ENCODE peak calls at places on chromosomes 11 and 22, in seven cellular contexts. S is naive thymus-derived CD4-positive, alpha-beta T cell; F is lower lobe of right lung; L is HFF-Myc; Z is astrocyte of the cerebellum; B is cardiac fibroblast; D is heart left ventricle. H is an unnamed sample.

GRCh38 chr11:119909495-119909894 is 180.5 kb upstream of the NECTIN1 start:
- DNase-seq in S (no peak), F (no peak), Z (no peak), D (no peak), B (no peak), L (no peak), H (no peak)

GRCh38 chr22:34111210-34111824 is 191.0 kb upstream of the LARGE1 start:
- DNase-seq in D (no peak), S (no peak), L (no peak), Z (no peak), B (peak), F (no peak), H (peak)

GRCh38 chr11:113553905-113554304 is 78.7 kb upstream of the DRD2 start:
- DNase-seq in Z (no peak), B (no peak), L (no peak), S (no peak), D (no peak), F (no peak), H (no peak)

GRCh38 chr11:70771099-70771885 is 373.0 kb downstream of the CTTN start:
- DNase-seq in S (no peak), L (no peak), F (no peak), B (no peak), Z (no peak), D (no peak), H (no peak)

GRCh38 chr11:13955971-13956421 is 6.5 kb upstream of the SPON1 start:
- DNase-seq in L (peak), S (peak), D (peak), F (peak), Z (peak), B (peak), H (peak)

GRCh38 chr11:110730773-110731172 is 18.5 kb upstream of the ARHGAP20 start:
- DNase-seq in S (no peak), D (no peak), L (no peak), F (no peak), B (no peak), Z (no peak), H (no peak)

GRCh38 chr11:120703358-120704152 is 192.0 kb downstream of the GRIK4 start:
- DNase-seq in B (no peak), Z (no peak), F (no peak), L (no peak), S (no peak), D (no peak), H (peak)

GRCh38 chr11:71097506-71098240 is 154.7 kb downstream of the SHANK2 start:
- DNase-seq in B (no peak), Z (no peak), F (no peak), S (no peak), L (no peak), D (no peak), H (no peak)

GRCh38 chr11:46275964-46276641 is 1.4 kb upstream of the CREB3L1 start:
- DNase-seq in S (no peak), D (no peak), F (peak), L (no peak), Z (no peak), B (no peak), H (no peak)

GRCh38 chr11:75346912-75347647 is 4.4 kb downstream of the ARRB1 start:
- DNase-seq in B (peak), L (no peak), Z (no peak), D (no peak), S (no peak), F (peak), H (no peak)

GRCh38 chr11:12469451-12469850 is 92.1 kb downstream of the PARVA start:
- DNase-seq in B (peak), Z (no peak), D (no peak), F (no peak), S (no peak), L (no peak), H (no peak)

GRCh38 chr11:45266693-45267451 is 19.3 kb downstream of the SYT13 start:
- DNase-seq in B (no peak), Z (no peak), L (no peak), F (no peak), S (no peak), D (no peak), H (no peak)

GRCh38 chr11:2588809-2589537 is 110.8 kb downstream of the KCNQ1OT1 start:
- DNase-seq in F (peak), D (peak), B (no peak), S (no peak), Z (no peak), L (no peak), H (no peak)

GRCh38 chr11:12117200-12117995 is 7.0 kb downstream of the MICAL2 start:
- DNase-seq in Z (no peak), S (no peak), B (no peak), L (no peak), D (peak), F (no peak), H (no peak)

GRCh38 chr11:87256694-87257340 is 219.1 kb downstream of the TMEM135 start:
- DNase-seq in L (no peak), Z (no peak), S (no peak), D (no peak), B (no peak), F (no peak), H (no peak)

GRCh38 chr11:46248270-46249102 is 29.0 kb upstream of the CREB3L1 start:
- DNase-seq in Z (peak), F (no peak), B (peak), L (no peak), D (no peak), S (no peak), H (no peak)

GRCh38 chr22:44351685-44352377 is 39.1 kb upstream of the SHISAL1 start:
- DNase-seq in S (no peak), B (peak), L (peak), Z (peak), D (peak), F (no peak), H (no peak)

GRCh38 chr11:96337541-96338530 is 5.2 kb downstream of the MAML2 start:
- DNase-seq in B (peak), L (no peak), D (no peak), F (no peak), S (peak), Z (no peak), H (peak)

GRCh38 chr11:116294630-116295029 is 478.2 kb downstream of the BUD13 start:
- DNase-seq in Z (no peak), L (no peak), S (no peak), F (no peak), B (no peak), D (no peak), H (no peak)

GRCh38 chr11:123216249-123216648 is 21.2 kb upstream of the CLMP start:
- DNase-seq in D (no peak), Z (no peak), B (no peak), S (no peak), F (no peak), L (no peak), H (no peak)

GRCh38 chr11:64810891-64811272 is 531 bp upstream of the MEN1 start:
- DNase-seq in F (no peak), S (peak), D (no peak), L (no peak), B (no peak), Z (no peak), H (peak)

DNA sequence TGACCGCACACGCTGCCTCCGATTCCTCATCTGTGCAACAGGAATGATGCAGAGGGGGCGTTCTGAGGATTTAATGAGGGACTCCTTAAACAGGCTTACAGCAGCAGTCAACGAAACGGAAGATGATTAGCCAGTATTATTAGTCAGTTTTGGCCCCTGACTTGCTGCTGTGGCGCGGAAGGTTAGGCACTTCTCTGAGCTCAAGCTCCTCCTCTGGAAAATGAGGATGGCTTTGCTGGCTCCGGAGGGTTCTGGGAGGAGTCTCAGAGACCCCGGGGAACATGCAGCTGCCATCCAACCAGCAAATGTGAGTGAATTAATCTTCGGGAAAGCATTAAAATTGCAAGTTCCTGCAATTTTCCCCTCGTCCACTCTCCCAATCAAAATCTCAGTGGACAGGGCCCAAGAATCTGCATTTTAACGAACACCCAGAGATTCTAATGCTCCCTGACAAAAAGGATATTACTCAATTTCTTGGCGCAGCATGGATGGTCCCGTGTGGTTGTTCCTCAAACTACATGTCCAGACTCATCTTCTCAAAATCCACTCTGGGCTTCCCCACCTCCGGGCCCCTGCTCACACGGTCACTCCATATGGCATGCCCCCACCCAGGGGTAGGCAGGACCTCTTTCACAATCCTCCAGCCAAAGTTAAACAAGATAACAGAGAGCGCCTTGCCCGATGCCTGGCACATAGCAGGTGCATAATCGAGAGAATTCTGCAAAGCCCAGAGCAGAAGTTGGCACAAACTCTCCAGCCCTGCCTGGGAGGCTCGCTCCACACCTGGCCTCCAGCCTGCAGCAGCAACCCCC is 6.4 kb downstream of the ELFN2 start:
- DNase-seq in B (peak), S (no peak), D (no peak), Z (no peak), F (no peak), L (no peak), H (no peak)
- H3K4me3 ChIP-seq in B (peak), S (peak), D (peak), Z (no peak), F (peak), L (peak), H (no peak)

DNA sequence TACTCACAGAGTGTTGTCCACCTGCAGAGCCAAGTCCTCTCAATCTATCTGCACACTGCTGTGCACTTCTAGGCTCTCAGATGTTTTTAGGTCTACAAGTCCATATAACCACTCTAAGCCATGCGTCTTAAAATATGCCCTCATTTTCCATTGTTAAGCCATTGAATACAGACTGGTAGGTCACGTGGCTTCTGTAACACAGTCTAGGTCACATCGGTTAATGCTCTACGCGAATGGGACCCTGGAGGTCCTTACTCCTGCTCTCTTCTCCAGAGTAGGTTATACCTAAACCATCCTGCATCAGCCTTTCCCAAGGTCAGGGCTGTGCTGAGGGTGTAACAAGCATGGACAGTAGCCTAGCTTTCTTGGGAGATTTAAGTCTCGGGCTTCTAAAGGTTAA is 819 bp downstream of the JAML start:
- DNase-seq in B (no peak), F (no peak), Z (no peak), D (no peak), L (no peak), S (no peak), H (no peak)
- H3K4me3 ChIP-seq in B (no peak), F (peak), Z (no peak), D (peak), L (no peak), S (peak), H (no peak)

DNA sequence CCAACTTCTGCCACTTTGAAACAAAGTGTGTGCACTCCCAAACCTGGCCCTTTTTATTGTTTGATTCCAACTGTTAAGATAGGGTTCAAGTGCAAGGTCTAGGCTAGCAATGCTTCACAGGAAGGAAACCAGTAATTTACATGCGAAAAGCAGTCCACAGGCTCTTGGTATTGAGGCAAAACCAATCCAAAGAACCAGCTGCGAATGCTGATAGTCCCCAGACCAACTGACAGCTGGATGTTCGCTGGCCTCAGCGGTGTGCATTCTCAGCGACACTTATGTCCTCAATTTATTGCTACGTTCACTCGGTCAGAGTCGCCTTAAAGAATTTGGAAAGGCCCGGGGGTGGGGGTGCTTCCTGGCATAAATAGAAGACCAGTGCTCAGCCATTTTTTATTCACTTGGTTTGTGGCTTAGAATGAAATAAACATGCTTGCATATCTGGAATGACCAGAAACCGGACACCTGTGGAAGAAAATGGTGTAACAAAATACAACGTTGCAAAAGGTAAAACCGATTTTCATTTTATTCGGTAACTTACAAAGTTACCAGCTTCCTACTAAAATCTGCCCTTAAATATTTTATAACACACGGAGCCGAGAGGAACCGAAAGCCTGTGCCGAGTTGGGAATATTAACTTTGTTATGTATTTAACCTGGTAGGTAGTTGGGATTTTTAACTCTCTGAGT is 1.6 kb downstream of the CPT1A start:
- DNase-seq in L (no peak), B (peak), S (peak), F (no peak), D (no peak), Z (no peak), H (peak)
- H3K4me3 ChIP-seq in L (peak), B (peak), S (peak), F (peak), D (peak), Z (peak), H (peak)

GRCh38 chr11:7577226-7577882 is 63.6 kb downstream of the PPFIBP2 start:
- DNase-seq in L (no peak), B (peak), F (no peak), D (peak), S (no peak), Z (no peak), H (no peak)
- H3K4me3 ChIP-seq in L (peak), B (peak), F (peak), D (peak), S (no peak), Z (no peak), H (peak)

GRCh38 chr11:68143310-68143689 is 22.1 kb upstream of the CHKA start:
- DNase-seq in S (no peak), F (no peak), Z (no peak), D (no peak), L (no peak), B (no peak), H (no peak)
- H3K4me3 ChIP-seq in S (no peak), F (no peak), Z (no peak), D (no peak), L (no peak), B (no peak), H (no peak)

GRCh38 chr11:610146-610801 is 5.5 kb downstream of the IRF7 start:
- DNase-seq in S (no peak), F (no peak), L (no peak), B (no peak), D (no peak), Z (no peak), H (no peak)
- H3K4me3 ChIP-seq in S (no peak), F (no peak), L (no peak), B (no peak), D (no peak), Z (no peak), H (no peak)

GRCh38 chr11:66048525-66049313 is at the start of gene GAL3ST3:
- DNase-seq in B (no peak), Z (no peak), L (no peak), S (no peak), D (no peak), F (no peak), H (no peak)
- H3K4me3 ChIP-seq in B (no peak), Z (peak), L (no peak), S (no peak), D (no peak), F (no peak), H (no peak)

GRCh38 chr22:49449811-49450386 is 377.8 kb downstream of the BRD1 start:
- DNase-seq in D (no peak), L (no peak), F (no peak), B (no peak), Z (no peak), S (no peak), H (no peak)
- H3K4me3 ChIP-seq in D (no peak), L (no peak), F (no peak), B (no peak), Z (no peak), S (no peak), H (no peak)

DNA sequence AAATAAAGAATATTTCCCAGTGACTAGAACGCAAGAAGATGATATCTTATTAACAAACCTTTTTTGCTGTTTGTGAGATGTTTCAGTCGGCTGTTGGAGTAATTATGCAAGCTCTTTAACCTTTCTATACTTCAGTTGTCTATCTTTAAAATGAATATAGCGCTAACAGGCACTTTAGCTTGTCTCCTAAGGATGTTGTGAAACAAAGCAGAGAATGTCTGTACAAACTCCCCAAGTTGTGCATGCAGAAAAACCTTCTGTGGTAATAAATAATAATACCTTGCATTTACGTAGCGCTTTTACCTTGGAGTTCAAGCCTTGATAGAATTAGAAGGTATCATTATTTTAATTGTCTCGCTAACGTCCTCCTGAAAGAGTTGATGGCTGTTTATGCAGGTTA is 1.9 kb upstream of the KDM2A start:
- DNase-seq in B (no peak), F (no peak), S (no peak), Z (no peak), L (no peak), D (no peak), H (no peak)
- H3K4me3 ChIP-seq in B (no peak), F (peak), S (peak), Z (no peak), L (no peak), D (peak), H (peak)

GRCh38 chr22:24465566-24465965 is 29.6 kb upstream of the UPB1 start:
- DNase-seq in S (no peak), Z (no peak), D (no peak), L (no peak), B (peak), F (no peak), H (no peak)
- H3K4me3 ChIP-seq in S (no peak), Z (no peak), D (no peak), L (no peak), B (no peak), F (no peak), H (no peak)

H was measured in MM.1S.